ENCODE peak calls at places on chromosomes 12 and 14, in four cellular contexts. W, B, S and Y are unnamed samples.

GRCh38 chr12:92044435-92044834 is 101.2 kb downstream of the BTG1 start:
- DNase-seq in W (no peak), B (no peak), S (no peak), Y (no peak)

GRCh38 chr14:91755560-91755959 is 23.7 kb upstream of the CATSPERB start:
- DNase-seq in W (no peak), B (peak; percentile 74), S (no peak), Y (peak; percentile 76)

GRCh38 chr14:103535081-103535890 is 6.3 kb downstream of the TRMT61A start:
- DNase-seq in W (no peak), B (no peak), S (no peak), Y (no peak)

GRCh38 chr12:19613051-19613535 is 173.8 kb downstream of the AEBP2 start:
- DNase-seq in W (no peak), B (no peak), S (no peak), Y (no peak)

GRCh38 chr14:56660677-56661389 is 81.2 kb downstream of the TMEM260 start:
- DNase-seq in W (no peak), B (no peak), S (no peak), Y (no peak)

GRCh38 chr12:51323317-51323960 is 535 bp downstream of the BIN2 start:
- DNase-seq in W (no peak), B (no peak), S (no peak), Y (no peak)

GRCh38 chr14:92563359-92563758 is 49.8 kb downstream of the RIN3 start:
- DNase-seq in W (no peak), B (no peak), S (no peak), Y (no peak)

GRCh38 chr12:113214938-113215400 is 6.3 kb upstream of the TPCN1 start:
- DNase-seq in W (no peak), B (peak; percentile 83), S (no peak), Y (peak; percentile 81)

GRCh38 chr12:118428643-118429042 is 52.3 kb downstream of the SUDS3 start:
- DNase-seq in W (no peak), B (no peak), S (no peak), Y (no peak)

GRCh38 chr14:37779480-37779879 is 184.1 kb downstream of the TTC6 start:
- DNase-seq in W (no peak), B (no peak), S (no peak), Y (no peak)

GRCh38 chr14:95322646-95323045 is 2.9 kb upstream of the CLMN start:
- DNase-seq in W (no peak), B (peak; percentile 30), S (no peak), Y (no peak)

GRCh38 chr12:57171668-57172067 is 24.2 kb upstream of the LRP1-AS start:
- DNase-seq in W (no peak), B (no peak), S (no peak), Y (no peak)

GRCh38 chr12:50549885-50550284 is 45.1 kb downstream of the DIP2B start:
- DNase-seq in W (no peak), B (no peak), S (no peak), Y (no peak)

GRCh38 chr14:85024931-85025330 is 505.0 kb upstream of the FLRT2 start:
- DNase-seq in W (no peak), B (no peak), S (no peak), Y (no peak)

GRCh38 chr14:29927596-29928341 is at the start of gene PRKD1:
- DNase-seq in W (peak; percentile 70), B (peak; percentile 66), S (peak; percentile 70), Y (peak; percentile 28)

GRCh38 chr14:99602054-99602787 is 1.8 kb downstream of the CCDC85C start:
- DNase-seq in W (no peak), B (peak; percentile 47), S (no peak), Y (peak; percentile 31)

GRCh38 chr12:102900389-102900788 is 16.7 kb downstream of the PAH start:
- DNase-seq in W (no peak), B (no peak), S (no peak), Y (no peak)

GRCh38 chr12:102891756-102892155 is 25.3 kb downstream of the PAH start:
- DNase-seq in W (no peak), B (no peak), S (no peak), Y (no peak)

DNA sequence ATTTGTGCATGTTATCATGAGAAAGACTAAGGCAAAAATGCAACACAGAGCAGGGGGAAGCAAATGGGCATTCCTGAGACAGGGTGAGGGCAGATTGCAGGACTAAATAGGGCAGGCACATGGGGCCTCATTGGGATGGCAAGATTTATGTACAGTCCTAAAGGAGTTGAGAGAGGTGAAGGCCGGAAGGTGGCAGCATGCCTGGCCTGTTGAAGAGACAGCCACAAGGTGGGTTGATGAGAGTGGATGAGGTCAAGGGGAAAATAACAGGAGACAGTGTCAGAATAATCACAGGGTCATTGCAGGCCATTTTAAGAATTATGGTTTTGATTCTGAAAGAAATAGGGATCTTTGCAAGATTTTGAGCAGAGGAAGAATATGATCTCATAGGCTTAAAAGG is 21.0 kb downstream of the PAH start:
- DNase-seq in W (peak; percentile 34), B (no peak), S (no peak), Y (no peak)
- TF ChIP-seq HMGXB4 in W (no peak), B (no peak), S (no peak), Y (no peak)

GRCh38 chr12:102436867-102437266 is 43.5 kb downstream of the IGF1 start:
- DNase-seq in W (no peak), B (no peak), S (no peak), Y (no peak)
- TF ChIP-seq HMGXB4 in W (no peak), B (no peak), S (no peak), Y (no peak)

DNA sequence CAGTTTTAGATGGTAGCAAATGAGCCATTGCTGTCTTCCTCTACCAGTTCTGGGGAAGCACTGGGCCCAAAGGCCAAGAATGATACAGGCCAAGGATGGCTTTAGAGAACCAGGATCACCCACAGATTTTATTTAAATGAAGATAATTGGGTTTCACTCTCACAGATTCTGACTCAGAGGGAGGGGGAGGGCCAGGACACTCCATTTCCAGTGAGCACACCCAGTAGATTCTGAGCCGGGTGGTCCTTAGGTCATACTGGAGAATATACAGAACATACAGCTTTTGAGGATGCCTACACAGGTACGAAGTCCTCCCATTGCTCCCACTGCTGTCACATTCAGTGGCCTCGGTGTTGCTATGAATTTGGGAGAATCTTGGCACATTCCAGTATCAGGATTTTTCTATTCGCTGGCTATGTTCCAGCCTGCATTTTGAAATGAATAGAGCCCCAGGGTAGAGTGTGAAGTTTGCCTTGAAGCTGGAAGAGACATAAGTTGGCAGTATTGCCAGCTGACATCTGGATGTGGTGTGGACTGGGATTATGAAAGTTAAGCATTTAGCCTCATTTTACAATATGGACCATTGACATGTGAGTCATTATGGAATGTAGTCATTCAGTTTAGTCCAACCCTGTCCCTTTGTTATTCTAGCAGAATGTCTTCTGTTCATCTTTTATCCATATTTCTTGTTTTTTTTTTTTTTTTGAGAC is 45.8 kb upstream of the POC1B start:
- DNase-seq in W (no peak), B (no peak), S (no peak), Y (no peak)
- TF ChIP-seq HMGXB4 in W (no peak), B (no peak), S (no peak), Y (no peak)

GRCh38 chr14:22249775-22250174 is 339.2 kb downstream of the DAD1 start:
- DNase-seq in W (no peak), B (no peak), S (no peak), Y (no peak)

GRCh38 chr14:22252591-22253178 is 336.3 kb downstream of the DAD1 start:
- DNase-seq in W (no peak), B (no peak), S (no peak), Y (no peak)

GRCh38 chr14:22255042-22255441 is 334.0 kb downstream of the DAD1 start:
- DNase-seq in W (no peak), B (no peak), S (no peak), Y (no peak)

GRCh38 chr14:22251090-22251489 is 337.9 kb downstream of the DAD1 start:
- DNase-seq in W (no peak), B (no peak), S (no peak), Y (no peak)
- TF ChIP-seq HMGXB4 in W (no peak), B (no peak), S (no peak), Y (no peak)